ENCODE peak calls at places on chromosomes 1 and 21, in four cellular contexts. C is colonic mucosa, V is tibial nerve, W is hepatocyte. D is an unnamed sample.

GRCh38 chr1:207959141-207959825 is 48.4 kb upstream of the CD34 start:
- DNase-seq in C (peak), V (peak), W (peak), D (no peak)

GRCh38 chr1:168443899-168444298 is 99.9 kb downstream of the XCL2 start:
- DNase-seq in C (no peak), V (no peak), W (no peak), D (no peak)

GRCh38 chr1:94418664-94419655 is 771 bp downstream of the ABCD3 start:
- DNase-seq in C (peak), V (peak), W (peak), D (peak)

GRCh38 chr1:19353596-19353995 is 41.5 kb downstream of the SLC66A1 start:
- DNase-seq in C (no peak), V (no peak), W (no peak), D (no peak)

GRCh38 chr1:223363856-223364684 is at the start of gene SUSD4:
- DNase-seq in C (peak), V (no peak), W (peak), D (peak)

GRCh38 chr1:175154595-175155472 is 37.7 kb downstream of the KIAA0040 start:
- DNase-seq in C (peak), V (peak), W (peak), D (peak)

GRCh38 chr1:23904748-23905357 is 8.3 kb downstream of the CNR2 start:
- DNase-seq in C (no peak), V (no peak), W (no peak), D (no peak)

GRCh38 chr1:202987922-202988583 is 19.1 kb upstream of the TMEM183A start:
- DNase-seq in C (no peak), V (no peak), W (no peak), D (no peak)

GRCh38 chr1:192575499-192576189 is at the start of gene RGS1:
- DNase-seq in C (peak), V (peak), W (no peak), D (no peak)

GRCh38 chr1:104132386-104132973 is 382.8 kb downstream of the AMY1C start:
- DNase-seq in C (no peak), V (no peak), W (peak), D (peak)

GRCh38 chr1:234730110-234730509 is 120.1 kb upstream of the IRF2BP2 start:
- DNase-seq in C (no peak), V (no peak), W (no peak), D (no peak)

GRCh38 chr1:177425241-177425640 is 254.5 kb downstream of the BRINP2 start:
- DNase-seq in C (no peak), V (no peak), W (no peak), D (no peak)

GRCh38 chr1:45566722-45567121 is 16.1 kb downstream of the AKR1A1 start:
- DNase-seq in C (peak), V (peak), W (peak), D (no peak)

GRCh38 chr1:119766374-119766794 is 2.3 kb downstream of the HMGCS2 start:
- DNase-seq in C (peak), V (no peak), W (no peak), D (no peak)

GRCh38 chr1:92515796-92516201 is 29.1 kb upstream of the GFI1 start:
- DNase-seq in C (no peak), V (no peak), W (no peak), D (no peak)

GRCh38 chr1:109214695-109215623 is 1.2 kb downstream of the SARS1 start:
- DNase-seq in C (peak), V (peak), W (peak), D (peak)

GRCh38 chr1:218785928-218786327 is 387.8 kb upstream of the LYPLAL1 start:
- DNase-seq in C (peak), V (peak), W (no peak), D (no peak)

GRCh38 chr1:156961709-156962108 is 41.3 kb downstream of the LRRC71 start:
- DNase-seq in C (no peak), V (no peak), W (no peak), D (peak)

GRCh38 chr1:85356130-85356529 is 79.7 kb upstream of the BCL10 start:
- DNase-seq in C (no peak), V (no peak), W (no peak), D (peak)

GRCh38 chr1:45660336-45660735 is 26.0 kb downstream of the GPBP1L1 start:
- DNase-seq in C (no peak), V (no peak), W (no peak), D (no peak)

GRCh38 chr1:163467291-163467690 is 145.5 kb downstream of the NUF2 start:
- DNase-seq in C (no peak), V (no peak), W (no peak), D (no peak)

GRCh38 chr1:214107322-214108096 is 119.7 kb downstream of the PROX1 start:
- DNase-seq in C (peak), V (no peak), W (no peak), D (no peak)

GRCh38 chr1:178483251-178483957 is 13.4 kb downstream of the CLEC20A start:
- DNase-seq in C (no peak), V (no peak), W (no peak), D (no peak)

GRCh38 chr1:28456078-28456477 is 49.8 kb upstream of the RCC1 start:
- DNase-seq in C (no peak), V (no peak), W (peak), D (no peak)

GRCh38 chr1:209815931-209816338 is 10.0 kb upstream of the IRF6 start:
- DNase-seq in C (no peak), V (no peak), W (no peak), D (no peak)

GRCh38 chr1:3439346-3439745 is 15.1 kb upstream of the ARHGEF16 start:
- DNase-seq in C (no peak), V (no peak), W (no peak), D (no peak)
- H3K4me3 ChIP-seq in C (no peak), V (no peak), W (no peak), D (no peak)

DNA sequence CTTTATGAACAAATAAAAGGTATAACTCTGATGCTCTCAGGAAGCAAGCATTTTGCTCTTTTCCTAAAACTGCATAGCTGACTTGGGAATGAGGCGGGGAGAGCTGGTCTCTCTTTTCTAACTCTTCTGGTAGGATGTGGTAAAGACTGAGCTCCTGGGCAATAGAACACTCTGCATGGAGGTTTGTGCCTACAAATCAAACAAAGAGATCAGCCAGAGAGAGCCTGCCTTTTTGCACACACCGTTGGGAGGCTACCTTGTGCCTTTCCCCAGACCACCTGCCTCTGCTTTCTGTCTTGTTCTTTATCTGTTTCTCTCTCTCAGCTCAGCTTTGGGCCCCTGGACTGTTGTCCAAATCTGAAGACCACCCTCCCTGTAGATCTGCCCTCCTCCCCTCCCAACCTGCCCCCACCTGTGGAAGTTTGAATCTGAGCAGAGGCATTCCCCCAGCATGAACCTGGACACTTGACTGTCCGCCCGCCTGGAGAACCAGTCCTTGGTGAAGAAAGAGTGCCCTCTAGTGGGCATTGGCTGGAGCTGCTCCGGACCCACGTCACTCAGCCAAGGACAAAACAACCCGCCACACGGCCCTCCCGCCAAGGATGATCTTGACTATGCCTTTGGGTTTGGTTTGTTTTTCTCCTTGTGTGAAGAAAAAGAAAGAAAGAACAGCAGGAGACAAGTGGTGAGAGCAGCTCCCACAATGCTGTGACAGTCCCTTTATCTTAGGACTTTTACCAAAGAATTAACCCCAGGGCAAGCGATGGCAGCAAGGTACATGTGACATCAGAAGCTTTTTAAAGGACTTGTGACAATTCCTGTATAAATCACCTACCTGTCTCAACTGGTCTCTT is 228.2 kb downstream of the PBX1 start:
- DNase-seq in C (peak), V (peak), W (peak), D (peak)
- H3K4me3 ChIP-seq in C (no peak), V (no peak), W (no peak), D (peak)

GRCh38 chr21:29277442-29277841 is 21.3 kb upstream of the BACH1 start:
- DNase-seq in C (no peak), V (no peak), W (no peak), D (no peak)

GRCh38 chr21:29267666-29268065 is 31.1 kb upstream of the BACH1 start:
- DNase-seq in C (no peak), V (no peak), W (no peak), D (no peak)

DNA sequence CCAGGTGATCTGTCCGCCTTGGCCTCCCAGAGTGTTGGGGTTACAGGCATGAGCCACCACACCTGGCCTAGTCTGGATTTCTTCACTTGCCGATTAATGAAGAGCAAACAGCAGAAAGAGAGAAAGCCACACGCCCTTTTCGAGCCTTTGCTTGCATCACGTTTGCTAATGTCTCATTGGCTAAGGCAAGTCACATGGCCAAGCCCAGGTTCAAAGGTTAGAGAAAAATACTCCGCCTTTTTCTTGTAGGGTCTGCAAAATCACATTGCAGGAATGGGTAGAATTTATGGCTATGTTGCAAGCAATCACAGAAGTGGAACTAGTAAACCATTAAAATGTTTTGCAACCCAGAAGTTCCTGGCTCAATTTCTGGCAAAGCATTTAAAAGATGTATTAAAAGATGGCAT is 26.8 kb upstream of the BACH1 start:
- DNase-seq in C (peak), V (no peak), W (peak), D (no peak)
- H3K4me3 ChIP-seq in C (no peak), V (no peak), W (no peak), D (no peak)

DNA sequence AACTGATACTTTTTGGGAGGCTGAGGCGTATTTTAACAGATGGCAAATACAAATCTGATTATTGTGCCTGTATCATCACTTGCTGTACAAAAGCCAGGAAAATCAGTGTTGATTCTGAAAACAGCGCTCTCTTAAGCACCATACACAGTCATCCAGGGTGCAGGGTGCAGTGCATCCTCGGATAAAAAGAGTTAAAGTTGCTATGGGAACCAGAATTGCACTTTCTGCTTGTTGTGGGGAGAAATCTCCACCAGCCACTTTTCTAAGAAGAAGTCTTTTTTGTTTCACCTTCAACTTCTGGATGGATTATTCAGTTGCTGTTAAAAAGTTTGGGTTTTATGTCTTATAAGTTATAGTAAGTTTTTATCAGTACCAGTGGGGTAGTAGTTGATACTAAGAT is 3.8 kb downstream of the LAMC1 start:
- DNase-seq in C (no peak), V (no peak), W (no peak), D (no peak)
- H3K4me3 ChIP-seq in C (peak), V (peak), W (no peak), D (peak)

DNA sequence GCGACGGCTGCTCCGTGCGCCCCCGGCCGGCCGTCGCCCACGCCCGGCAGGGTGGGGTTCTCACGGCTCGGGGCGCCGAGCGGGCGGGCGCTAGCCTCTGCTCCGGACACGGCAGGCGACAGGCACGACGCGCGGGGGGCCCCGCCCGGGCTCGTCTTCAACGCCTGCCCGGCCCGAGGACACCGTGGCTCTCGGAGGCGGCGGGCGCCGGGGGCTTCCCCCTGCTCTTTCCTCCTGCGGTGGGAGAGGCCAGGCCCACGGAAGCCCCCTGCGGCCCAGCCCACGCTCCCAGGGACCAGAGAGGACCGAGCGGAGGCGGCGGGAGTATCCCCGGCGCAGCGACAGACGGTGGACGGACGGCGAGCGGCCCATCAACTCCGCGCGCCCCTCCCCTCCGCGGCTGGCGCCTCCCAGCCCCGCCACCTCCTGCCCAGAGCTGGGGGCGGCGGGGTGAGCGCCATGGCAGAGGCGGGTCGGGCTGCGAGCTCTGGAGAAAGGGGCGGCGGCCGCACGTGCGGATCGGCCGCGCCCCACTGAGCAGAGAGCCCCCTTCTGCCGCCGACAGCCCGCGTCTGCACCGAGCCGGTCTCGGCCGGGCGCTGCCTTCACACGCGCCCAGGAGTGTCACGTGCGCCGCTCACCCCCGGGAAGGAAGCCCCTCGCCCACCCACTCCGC is at the start of the genes SHE and TDRD10:
- DNase-seq in C (no peak), V (no peak), W (peak), D (no peak)
- H3K4me3 ChIP-seq in C (peak), V (peak), W (no peak), D (no peak)

DNA sequence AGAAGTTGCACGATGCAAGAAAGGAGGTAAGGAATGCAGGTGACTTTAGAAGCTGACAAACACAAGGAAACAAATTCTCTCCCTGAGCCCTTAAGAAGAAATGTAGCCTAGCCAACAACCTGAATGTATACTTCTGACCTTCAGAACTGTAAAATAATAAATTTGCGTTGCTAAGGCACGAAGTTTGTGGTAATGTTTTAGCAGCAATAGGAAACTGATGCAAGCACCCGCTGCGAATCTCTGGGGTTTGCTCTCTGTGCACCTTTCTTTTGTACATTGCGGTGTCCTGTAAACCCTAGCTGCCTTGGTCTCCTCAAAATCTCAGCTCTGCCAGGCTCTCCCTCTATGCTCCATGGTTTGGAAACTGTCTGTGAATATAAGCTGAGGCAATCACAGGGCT is 15.1 kb downstream of the CD53 start:
- DNase-seq in C (no peak), V (no peak), W (no peak), D (no peak)
- H3K4me3 ChIP-seq in C (no peak), V (no peak), W (no peak), D (no peak)

GRCh38 chr1:25432364-25432719 is 1.6 kb downstream of the MACO1 start:
- DNase-seq in C (no peak), V (no peak), W (no peak), D (no peak)

GRCh38 chr1:25432749-25433388 is 2.2 kb downstream of the MACO1 start:
- DNase-seq in C (no peak), V (no peak), W (no peak), D (no peak)

GRCh38 chr1:25435315-25436103 is 4.8 kb downstream of the MACO1 start:
- DNase-seq in C (no peak), V (no peak), W (no peak), D (no peak)

GRCh38 chr1:25431495-25432363 is 1.0 kb downstream of the MACO1 start:
- DNase-seq in C (peak), V (no peak), W (no peak), D (peak)

DNA sequence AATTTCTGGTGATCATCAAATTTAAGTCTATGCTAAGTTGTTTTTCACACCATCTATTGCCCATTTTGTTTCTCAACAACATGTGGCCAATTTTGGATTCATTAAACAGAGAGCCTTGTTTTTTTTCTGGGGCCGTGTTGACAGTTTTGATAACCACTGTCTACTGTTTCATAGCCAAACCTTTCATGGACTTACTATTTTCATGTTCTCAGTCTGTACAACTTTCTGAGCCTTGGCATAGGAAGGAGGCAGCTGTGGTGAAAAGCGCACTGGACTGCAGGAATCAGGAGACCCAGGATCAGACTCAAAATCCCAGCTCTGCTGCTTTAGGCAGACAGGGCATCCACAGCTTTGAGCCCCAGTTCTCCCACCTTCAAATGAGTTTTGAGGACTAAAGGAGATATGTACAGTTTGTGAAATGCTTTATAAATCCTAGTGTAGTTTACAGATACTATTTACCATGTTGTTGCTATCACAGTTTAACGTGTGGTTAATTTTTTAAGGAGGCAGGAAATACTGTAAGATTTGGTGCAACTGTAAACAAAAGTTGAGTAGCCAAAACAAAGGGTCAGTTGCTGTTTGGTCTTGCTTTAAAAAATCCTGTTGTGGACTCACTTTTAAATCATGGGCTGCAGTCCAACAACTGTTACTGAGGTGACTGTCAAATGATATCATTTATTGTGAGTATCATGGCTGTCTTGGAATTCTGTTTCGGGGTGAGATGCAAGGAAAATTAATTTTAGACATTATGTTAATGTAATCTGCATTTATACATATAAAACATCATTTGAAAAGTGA is 2.9 kb downstream of the MACO1 start:
- DNase-seq in C (no peak), V (peak), W (no peak), D (no peak)
- H3K4me3 ChIP-seq in C (no peak), V (no peak), W (no peak), D (no peak)

GRCh38 chr1:56965916-56966697 is at the start of gene C8B:
- DNase-seq in C (no peak), V (no peak), W (peak), D (no peak)

GRCh38 chr1:56965191-56965590 is 624 bp downstream of the C8B start:
- DNase-seq in C (no peak), V (no peak), W (no peak), D (no peak)

GRCh38 chr1:56963667-56964066 is 2.1 kb downstream of the C8B start:
- DNase-seq in C (no peak), V (no peak), W (no peak), D (no peak)

GRCh38 chr1:56966698-56966999 is 834 bp upstream of the C8B start:
- DNase-seq in C (no peak), V (no peak), W (no peak), D (no peak)

GRCh38 chr1:56964349-56964748 is 1.5 kb downstream of the C8B start:
- DNase-seq in C (no peak), V (no peak), W (no peak), D (no peak)
- H3K4me3 ChIP-seq in C (no peak), V (no peak), W (no peak), D (no peak)